ENCODE peak calls at places on chromosome 7, in six cellular contexts. R, J, G, F, O and I are unnamed samples.

GRCh38 chr7:126303926-126304325 is 948.8 kb downstream of the GRM8 start:
- DNase-seq in R (no peak), J (no peak), F (no peak), G (no peak), O (no peak), I (no peak)

GRCh38 chr7:130488376-130489139 is 3.3 kb upstream of the MEST start:
- DNase-seq in R (peak; percentile 40), G (no peak), J (no peak), O (no peak), F (no peak), I (no peak)

GRCh38 chr7:105782391-105783063 is 93.9 kb downstream of the ATXN7L1 start:
- DNase-seq in J (peak; percentile 92), F (no peak), O (no peak), G (no peak), R (no peak), I (no peak)

GRCh38 chr7:116560021-116560970 is 35.5 kb downstream of the CAV1 start:
- DNase-seq in G (no peak), R (no peak), F (no peak), O (no peak), J (no peak), I (no peak)

GRCh38 chr7:601573-602340 is 82.1 kb upstream of the PDGFA start:
- DNase-seq in F (peak; percentile 81), J (no peak), G (peak; percentile 84), R (peak; percentile 92), O (peak; percentile 49), I (peak; percentile 90)

GRCh38 chr7:100516135-100516812 is 22.7 kb upstream of the AGFG2 start:
- DNase-seq in O (peak; percentile 66), R (peak; percentile 62), J (peak; percentile 66), G (no peak), F (peak; percentile 26), I (peak; percentile 34)

GRCh38 chr7:50212666-50213621 is 91.6 kb upstream of the IKZF1 start:
- DNase-seq in O (no peak), G (no peak), F (no peak), J (no peak), R (peak; percentile 47), I (no peak)

GRCh38 chr7:22142593-22142992 is 196.9 kb upstream of the CDCA7L start:
- DNase-seq in G (no peak), J (no peak), F (no peak), O (no peak), R (no peak), I (no peak)

GRCh38 chr7:139811106-139811505 is 18.0 kb upstream of the TBXAS1 start:
- DNase-seq in O (no peak), G (no peak), J (peak; percentile 39), R (no peak), F (no peak), I (no peak)

GRCh38 chr7:127650842-127651555 is 995 bp upstream of the SND1 start:
- DNase-seq in O (no peak), R (no peak), J (no peak), F (peak; percentile 1), G (no peak), I (peak; percentile 29)

GRCh38 chr7:133491846-133492652 is 239.2 kb downstream of the EXOC4 start:
- DNase-seq in J (peak; percentile 26), F (no peak), G (no peak), R (no peak), O (no peak), I (no peak)

GRCh38 chr7:87332321-87332720 is 13.1 kb upstream of the CROT start:
- DNase-seq in R (no peak), G (no peak), J (no peak), O (no peak), F (no peak), I (no peak)

GRCh38 chr7:124796771-124797170 is 31.2 kb upstream of the GPR37 start:
- DNase-seq in F (no peak), O (no peak), G (no peak), R (no peak), J (no peak), I (no peak)

GRCh38 chr7:148058092-148058491 is 532.5 kb upstream of the C7orf33 start:
- DNase-seq in F (no peak), O (no peak), R (no peak), G (no peak), J (no peak), I (no peak)

GRCh38 chr7:12809476-12809875 is 122.0 kb downstream of the ARL4A start:
- DNase-seq in J (no peak), O (no peak), R (no peak), F (no peak), G (no peak), I (no peak)

GRCh38 chr7:44539669-44540516 is 1.2 kb downstream of the NPC1L1 start:
- DNase-seq in R (no peak), J (no peak), G (no peak), F (no peak), O (no peak), I (no peak)

GRCh38 chr7:1811850-1812692 is 142.0 kb downstream of the ELFN1 start:
- DNase-seq in G (no peak), R (peak; percentile 40), F (no peak), J (no peak), O (no peak), I (no peak)

GRCh38 chr7:147541261-147541660 is 1049.3 kb upstream of the C7orf33 start:
- DNase-seq in G (no peak), F (no peak), J (no peak), R (no peak), O (no peak), I (no peak)

GRCh38 chr7:70574970-70575799 is 556.8 kb upstream of the GALNT17 start:
- DNase-seq in G (no peak), F (no peak), O (no peak), J (peak; percentile 3), R (no peak), I (no peak)

GRCh38 chr7:2149672-2150444 is 82.9 kb downstream of the MAD1L1 start:
- DNase-seq in O (no peak), G (no peak), R (no peak), J (no peak), F (no peak), I (no peak)

GRCh38 chr7:154871483-154871882 is 131.4 kb downstream of the PAXIP1 start:
- DNase-seq in O (no peak), R (no peak), F (no peak), J (no peak), G (no peak), I (no peak)

GRCh38 chr7:36661135-36661840 is 63.0 kb downstream of the AOAH start:
- DNase-seq in J (peak; percentile 67), O (no peak), F (no peak), R (no peak), G (no peak), I (no peak)

GRCh38 chr7:100675581-100676350 is 2.2 kb downstream of the GNB2 start:
- DNase-seq in R (peak; percentile 89), O (peak; percentile 34), J (peak; percentile 74), G (peak; percentile 71), F (peak; percentile 98), I (peak; percentile 90)

GRCh38 chr7:140143997-140144396 is 32.8 kb downstream of the KDM7A start:
- DNase-seq in G (no peak), O (no peak), R (no peak), J (no peak), F (no peak), I (no peak)

GRCh38 chr7:155456772-155457543 is 971 bp upstream of the EN2 start:
- DNase-seq in J (no peak), O (no peak), G (no peak), R (no peak), F (no peak), I (no peak)

GRCh38 chr7:5528071-5528814 is 104.6 kb upstream of the TNRC18 start:
- DNase-seq in G (no peak), O (no peak), J (peak; percentile 81), R (peak; percentile 74), F (no peak), I (peak; percentile 74)